ENCODE peak calls at places on chromosomes 16 and 17, in six cellular contexts. O is heart right ventricle, P is NB4, A is fibroblast of mammary gland, E is IMR-90, M is kidney epithelial cell. B is an unnamed sample.

GRCh38 chr17:954431-955164 is 25.0 kb downstream of the NXN start:
- DNase-seq in O (no peak), P (no peak), A (no peak), E (peak; percentile 95), M (no peak), B (peak; percentile 46)

GRCh38 chr17:4658478-4659305 is 17.2 kb upstream of the ALOX15 start:
- DNase-seq in O (no peak), P (peak; percentile 64), A (peak; percentile 28), E (peak; percentile 86), M (peak; percentile 31), B (peak; percentile 77)

GRCh38 chr17:4573682-4574081 is 10.6 kb upstream of the SMTNL2 start:
- DNase-seq in O (peak; percentile 61), P (no peak), A (no peak), E (no peak), M (no peak), B (no peak)

GRCh38 chr16:48164907-48165715 is 9.3 kb upstream of the ABCC12 start:
- DNase-seq in O (peak; percentile 77), P (peak; percentile 75), A (peak; percentile 70), E (peak; percentile 65), M (peak; percentile 7), B (peak; percentile 72)

GRCh38 chr17:71085238-71086033 is 916.1 kb downstream of the KCNJ2 start:
- DNase-seq in O (no peak), P (peak; percentile 28), A (peak; percentile 30), E (no peak), M (no peak), B (peak; percentile 10)

GRCh38 chr16:80084614-80085013 is 456.2 kb upstream of the DYNLRB2 start:
- DNase-seq in O (peak; percentile 46), P (peak; percentile 48), A (peak; percentile 26), E (no peak), M (peak; percentile 25), B (peak; percentile 29)

GRCh38 chr17:51059781-51060180 is 60.9 kb downstream of the SPAG9 start:
- DNase-seq in O (no peak), P (no peak), A (peak; percentile 26), E (peak; percentile 70), M (no peak), B (peak; percentile 53)

GRCh38 chr17:75763613-75764416 is 1.2 kb downstream of the GALK1 start:
- DNase-seq in O (no peak), P (no peak), A (no peak), E (no peak), M (no peak), B (no peak)

GRCh38 chr17:32610943-32611342 is 124.2 kb downstream of the CDK5R1 start:
- DNase-seq in O (no peak), P (no peak), A (no peak), E (no peak), M (no peak), B (no peak)

GRCh38 chr16:12215302-12216105 is 239.0 kb downstream of the SNX29 start:
- DNase-seq in O (no peak), P (peak; percentile 14), A (no peak), E (no peak), M (no peak), B (no peak)
- TF ChIP-seq CTCF in O (peak; percentile 32), P (peak; percentile 26), A (peak; percentile 31), E (peak; percentile 38), M (peak; percentile 26), B (peak; percentile 17)

GRCh38 chr17:29141484-29141835 is 38.7 kb downstream of the MYO18A start:
- DNase-seq in O (no peak), P (no peak), A (no peak), E (no peak), M (no peak), B (no peak)
- H3K4me3 ChIP-seq in O (peak overlapping the region; percentile 61), P (peak overlapping the region; percentile 88), A (no peak overlapping the region), E (no peak overlapping the region), M (no peak overlapping the region), B (no peak overlapping the region)

DNA sequence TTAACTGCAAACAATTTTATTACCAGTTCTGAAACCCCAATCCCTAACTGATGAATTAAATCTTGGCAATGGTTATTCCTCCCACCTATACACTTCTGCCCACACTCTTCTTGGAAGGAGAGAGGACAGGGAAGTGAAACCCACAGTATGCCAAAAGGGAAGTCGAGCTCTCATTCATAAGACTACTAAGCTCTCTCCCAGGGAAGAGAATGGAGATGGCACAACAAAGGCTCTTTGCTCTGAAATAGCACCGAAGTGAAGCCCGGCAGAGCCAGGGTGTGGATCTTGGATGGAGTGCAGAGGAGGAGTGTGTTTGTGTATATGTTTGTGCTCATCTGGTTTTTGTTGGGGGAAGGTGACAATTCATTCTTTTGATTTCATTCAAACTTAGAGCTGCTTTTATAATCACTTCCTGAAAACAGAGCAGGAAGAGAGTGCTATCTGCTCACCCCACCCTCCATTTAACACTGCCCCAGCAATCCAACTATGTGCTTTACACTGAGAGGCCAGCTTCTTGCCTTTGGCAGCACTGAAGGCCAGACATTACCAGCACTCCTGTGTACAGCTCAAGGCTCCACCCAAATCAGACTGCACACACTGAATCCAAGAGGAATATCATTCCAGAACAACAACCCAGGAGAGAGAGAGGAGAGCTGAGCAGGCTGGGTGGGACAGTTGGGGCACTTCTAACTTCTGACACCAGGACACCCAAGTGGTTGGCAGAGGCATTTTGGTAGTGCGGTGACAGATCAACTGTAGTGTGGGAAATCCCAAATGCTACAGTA is 68.8 kb downstream of the HIC1 start:
- DNase-seq in O (peak; percentile 19), P (peak; percentile 62), A (peak; percentile 33), E (peak; percentile 34), M (no peak), B (peak; percentile 54)
- TF ChIP-seq CTCF in O (no peak), P (no peak), A (no peak), E (no peak), M (no peak), B (no peak)

GRCh38 chr16:28180660-28181556 is 30.9 kb downstream of the XPO6 start:
- DNase-seq in O (no peak), P (peak; percentile 60), A (no peak), E (peak; percentile 70), M (no peak), B (peak; percentile 69)
- H3K4me3 ChIP-seq in O (peak overlapping the region; percentile 19), P (no peak overlapping the region), A (no peak overlapping the region), E (no peak overlapping the region), M (no peak overlapping the region), B (no peak overlapping the region)

GRCh38 chr16:4811773-4812172 is 9.3 kb upstream of the ROGDI start:
- DNase-seq in O (no peak), P (no peak), A (no peak), E (no peak), M (no peak), B (no peak)

GRCh38 chr16:4811242-4811641 is 8.8 kb upstream of the ROGDI start:
- DNase-seq in O (no peak), P (no peak), A (no peak), E (no peak), M (no peak), B (no peak)

GRCh38 chr16:4813251-4814003 is 11.0 kb upstream of the ROGDI start:
- DNase-seq in O (no peak), P (no peak), A (no peak), E (no peak), M (no peak), B (no peak)

GRCh38 chr16:4814046-4814445 is 11.6 kb upstream of the ROGDI start:
- DNase-seq in O (no peak), P (no peak), A (no peak), E (no peak), M (no peak), B (no peak)

GRCh38 chr16:4814542-4815173 is 12.2 kb upstream of the ROGDI start:
- DNase-seq in O (no peak), P (no peak), A (no peak), E (no peak), M (no peak), B (no peak)
- TF ChIP-seq CTCF in O (no peak), P (peak; percentile 0), A (no peak), E (no peak), M (no peak), B (no peak)

DNA sequence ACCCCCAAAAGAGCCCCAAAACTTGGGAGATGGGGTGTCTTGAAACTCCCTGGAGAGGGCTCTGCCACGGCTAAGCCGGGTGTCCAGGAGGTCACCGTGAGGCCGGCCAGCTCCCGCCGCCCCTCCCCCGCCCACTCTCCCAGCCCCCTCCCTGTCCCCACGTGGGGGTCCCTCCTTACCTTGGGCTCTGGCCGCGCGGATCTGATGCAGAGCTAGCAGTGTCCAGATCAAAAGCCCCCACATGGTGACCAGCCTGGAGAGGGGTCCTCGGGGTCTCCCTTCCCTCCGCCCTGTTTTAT is 450 bp downstream of the SDK2 start:
- DNase-seq in O (no peak), P (no peak), A (no peak), E (no peak), M (no peak), B (no peak)
- H3K4me3 ChIP-seq in O (peak overlapping the region; percentile 55), P (no peak overlapping the region), A (peak overlapping the region; percentile 44), E (no peak overlapping the region), M (no peak overlapping the region), B (no peak overlapping the region)

DNA sequence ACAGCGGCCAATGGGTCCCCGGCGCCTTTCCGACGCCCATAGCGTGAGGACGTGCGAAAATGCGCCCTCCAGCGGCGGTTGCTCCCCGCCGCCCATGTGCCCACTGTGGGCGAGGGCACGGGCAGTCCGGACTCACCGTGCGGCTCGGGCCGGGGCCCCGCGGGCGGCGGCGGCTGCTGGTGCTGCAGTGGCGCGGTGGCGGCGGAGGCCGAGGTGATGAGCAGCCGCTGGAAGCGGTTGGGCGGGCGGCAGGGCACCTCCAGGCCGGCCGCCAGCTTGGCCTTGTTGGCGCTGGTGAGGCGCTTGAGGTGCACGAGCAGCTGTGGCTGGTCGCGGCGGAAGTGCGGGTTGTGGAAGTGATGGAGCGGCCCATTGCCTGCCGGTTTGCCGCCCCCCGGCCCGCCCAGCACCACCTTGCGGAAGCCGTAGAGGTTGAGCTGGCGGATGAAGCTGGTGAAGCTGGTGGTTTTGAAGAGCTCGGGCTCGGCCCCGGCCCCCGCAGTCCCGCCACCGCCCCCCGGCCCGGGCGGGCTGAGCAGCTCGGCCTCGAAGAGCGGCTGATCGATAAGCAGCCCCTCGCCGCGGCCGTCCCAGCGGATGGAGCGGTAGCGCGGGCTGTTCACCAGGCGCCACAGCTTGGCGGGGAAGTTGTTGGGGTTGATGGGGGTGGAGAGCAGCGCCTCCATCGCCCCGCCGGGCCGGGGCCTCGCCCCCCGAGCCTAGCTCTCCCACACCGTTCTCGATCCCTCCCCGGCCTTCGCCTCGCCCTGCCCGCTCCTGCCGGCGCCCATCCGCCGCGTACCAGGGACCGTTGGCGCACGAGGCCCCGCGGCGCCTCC is at the start of gene HSF5:
- DNase-seq in O (no peak), P (no peak), A (no peak), E (no peak), M (no peak), B (peak; percentile 6)
- TF ChIP-seq CTCF in O (peak; percentile 40), P (no peak), A (no peak), E (no peak), M (peak; percentile 26), B (peak; percentile 10)

DNA sequence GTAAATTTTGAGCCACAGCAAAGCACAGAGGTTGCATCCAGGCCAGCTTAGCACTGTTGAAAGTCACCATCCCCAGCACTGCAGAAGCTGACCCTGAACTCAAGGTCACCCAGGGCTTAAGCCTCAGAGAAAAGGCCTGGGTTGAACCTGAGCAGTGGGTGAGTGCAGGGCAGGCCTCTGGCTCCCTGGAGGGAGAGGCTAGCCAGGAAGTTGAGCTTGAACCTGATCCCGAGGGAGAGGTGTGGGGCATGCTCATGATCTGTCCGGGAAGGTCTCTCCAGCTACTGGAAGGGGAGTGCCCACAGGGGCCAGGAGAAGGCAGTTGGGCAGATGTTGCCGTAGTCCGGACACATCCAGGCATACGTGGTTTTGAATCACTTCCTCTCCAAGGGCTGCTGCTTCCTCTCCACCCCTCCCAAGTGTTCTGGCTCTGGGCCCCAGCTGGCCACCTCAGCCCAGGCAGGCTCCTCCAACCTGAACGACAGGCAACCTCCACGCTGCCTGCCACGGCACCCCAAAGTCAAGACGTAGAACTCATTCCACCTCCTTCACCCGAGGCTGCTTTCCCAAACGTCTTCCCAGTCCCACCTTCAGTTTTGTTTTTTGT is 18.4 kb downstream of the CARHSP1 start:
- DNase-seq in O (peak; percentile 64), P (peak; percentile 92), A (peak; percentile 95), E (peak; percentile 87), M (no peak), B (peak; percentile 93)
- H3K4me3 ChIP-seq in O (no peak overlapping the region), P (no peak overlapping the region), A (no peak overlapping the region), E (no peak overlapping the region), M (no peak overlapping the region), B (no peak overlapping the region)

GRCh38 chr17:57440522-57441269 is 184.4 kb downstream of the MSI2 start:
- DNase-seq in O (peak; percentile 88), P (peak; percentile 49), A (peak; percentile 91), E (peak; percentile 88), M (peak; percentile 74), B (peak; percentile 92)
- TF ChIP-seq CTCF in O (peak; percentile 64), P (no peak), A (peak; percentile 35), E (peak; percentile 46), M (peak; percentile 78), B (peak; percentile 59)